ENCODE peak calls at places on chromosomes 7 and 10, in four cellular contexts. S is HFFc6, U is brain microvascular endothelial cell, X is foreskin fibroblast. O is an unnamed sample.

GRCh38 chr7:802500-803242 is 29.6 kb upstream of the SUN1 start:
- DNase-seq in S (no peak), U (no peak), X (no peak), O (no peak)

GRCh38 chr7:25549315-25549933 is 321.1 kb upstream of the NPVF start:
- DNase-seq in S (no peak), U (no peak), X (no peak), O (no peak)

GRCh38 chr7:33054261-33054964 is 8.2 kb downstream of the NT5C3A start:
- DNase-seq in S (peak; percentile 46), U (no peak), X (no peak), O (peak; percentile 61)

GRCh38 chr7:134804351-134804750 is 24.9 kb downstream of the CALD1 start:
- DNase-seq in S (no peak), U (peak; percentile 28), X (peak; percentile 71), O (no peak)

GRCh38 chr7:26489404-26489803 is 197.7 kb downstream of the SNX10 start:
- DNase-seq in S (no peak), U (no peak), X (no peak), O (no peak)

GRCh38 chr7:12861070-12861469 is 173.6 kb downstream of the ARL4A start:
- DNase-seq in S (no peak), U (no peak), X (no peak), O (no peak)

GRCh38 chr10:70578371-70578947 is 24.1 kb downstream of the PRF1 start:
- DNase-seq in S (no peak), U (peak; percentile 86), X (no peak), O (peak; percentile 97)

GRCh38 chr10:35607475-35608316 is 2.6 kb downstream of the GJD4 start:
- DNase-seq in S (no peak), U (no peak), X (peak; percentile 30), O (no peak)

GRCh38 chr7:98831641-98832221 is 38.1 kb downstream of the TMEM130 start:
- DNase-seq in S (peak; percentile 9), U (peak; percentile 43), X (peak; percentile 67), O (no peak)
- TF ChIP-seq CTCF in S (peak; percentile 91), U (peak; percentile 76), X (peak; percentile 58), O (peak; percentile 37)

GRCh38 chr10:12633776-12634390 is 284.5 kb downstream of the CAMK1D start:
- DNase-seq in S (no peak), U (no peak), X (no peak), O (no peak)
- TF ChIP-seq CTCF in S (no peak), U (no peak), X (no peak), O (no peak)

DNA sequence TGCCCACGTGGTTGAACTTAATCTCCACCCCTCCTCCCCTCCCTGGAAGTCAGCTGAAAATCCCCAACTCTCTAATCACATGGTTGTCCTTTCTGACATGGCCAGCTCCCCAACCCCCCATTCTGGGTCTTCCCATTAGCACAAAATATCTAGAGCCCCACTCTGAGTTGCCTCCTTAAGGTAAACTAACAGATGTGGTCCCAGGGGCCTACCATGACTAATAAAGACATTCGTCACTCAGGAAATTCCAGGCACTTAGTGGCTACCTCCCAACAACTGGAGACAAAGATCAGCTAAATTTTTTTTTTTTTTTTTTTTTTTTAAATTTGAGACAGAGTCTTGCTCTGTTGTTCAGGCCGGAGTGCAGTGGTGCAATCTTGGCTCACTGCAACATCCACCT is 21.1 kb downstream of the CCDC126 start:
- DNase-seq in S (no peak), U (no peak), X (no peak), O (peak; percentile 33)
- TF ChIP-seq CTCF in S (no peak), U (no peak), X (no peak), O (no peak)

GRCh38 chr10:43754569-43755260 is 106.0 kb upstream of the ZNF32 start:
- DNase-seq in S (no peak), U (no peak), X (no peak), O (no peak)

GRCh38 chr10:43752682-43753081 is 104.0 kb upstream of the ZNF32 start:
- DNase-seq in S (no peak), U (no peak), X (no peak), O (no peak)

GRCh38 chr10:43751646-43752045 is 103.0 kb upstream of the ZNF32 start:
- DNase-seq in S (no peak), U (no peak), X (no peak), O (no peak)

GRCh38 chr10:43756343-43756742 is 107.7 kb upstream of the ZNF32 start:
- DNase-seq in S (no peak), U (no peak), X (no peak), O (no peak)

DNA sequence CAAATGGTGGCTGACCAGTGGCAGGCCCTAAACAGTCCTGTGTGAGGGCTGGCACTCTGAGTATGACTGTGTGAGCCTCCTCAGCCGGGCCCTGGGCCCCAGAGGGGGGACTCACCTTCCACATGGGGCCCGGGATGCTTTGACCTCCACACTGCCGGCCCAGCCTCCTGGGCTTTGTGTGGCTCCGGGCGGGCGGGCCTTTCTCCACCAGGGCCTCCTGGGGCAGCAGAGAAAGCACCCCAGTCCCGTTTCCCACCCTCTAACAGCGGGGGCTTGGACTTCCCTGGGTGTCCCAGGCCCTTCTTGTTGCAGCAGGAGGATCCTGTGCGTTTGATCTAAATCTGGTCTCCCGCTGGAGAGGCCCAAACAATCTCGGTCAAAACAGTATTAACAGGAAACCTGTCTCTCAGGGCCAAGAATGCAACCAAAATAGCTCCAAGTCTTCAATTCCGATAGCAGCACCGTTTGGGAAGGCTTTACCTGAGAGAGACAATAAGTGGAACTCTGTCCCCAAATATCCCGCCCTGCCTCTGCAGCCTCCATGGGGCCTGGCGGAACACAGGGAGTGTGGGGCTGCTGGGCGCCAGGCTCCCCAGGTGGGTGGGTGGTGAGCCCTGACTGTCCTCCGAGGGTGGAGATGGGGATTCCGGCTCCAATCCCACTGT is 104.8 kb upstream of the ZNF32 start:
- DNase-seq in S (no peak), U (no peak), X (no peak), O (no peak)
- TF ChIP-seq CTCF in S (no peak), U (no peak), X (no peak), O (no peak)

GRCh38 chr10:127299956-127300689 is 103.7 kb upstream of the INSYN2A start:
- DNase-seq in S (no peak), U (no peak), X (no peak), O (no peak)
- TF ChIP-seq CTCF in S (no peak), U (no peak), X (no peak), O (no peak)

GRCh38 chr10:21989453-21990154 is 13.9 kb downstream of the DNAJC1 start:
- DNase-seq in S (peak; percentile 70), U (peak; percentile 48), X (peak; percentile 70), O (peak; percentile 53)
- TF ChIP-seq CTCF in S (peak; percentile 71), U (peak; percentile 66), X (peak; percentile 42), O (peak; percentile 65)

DNA sequence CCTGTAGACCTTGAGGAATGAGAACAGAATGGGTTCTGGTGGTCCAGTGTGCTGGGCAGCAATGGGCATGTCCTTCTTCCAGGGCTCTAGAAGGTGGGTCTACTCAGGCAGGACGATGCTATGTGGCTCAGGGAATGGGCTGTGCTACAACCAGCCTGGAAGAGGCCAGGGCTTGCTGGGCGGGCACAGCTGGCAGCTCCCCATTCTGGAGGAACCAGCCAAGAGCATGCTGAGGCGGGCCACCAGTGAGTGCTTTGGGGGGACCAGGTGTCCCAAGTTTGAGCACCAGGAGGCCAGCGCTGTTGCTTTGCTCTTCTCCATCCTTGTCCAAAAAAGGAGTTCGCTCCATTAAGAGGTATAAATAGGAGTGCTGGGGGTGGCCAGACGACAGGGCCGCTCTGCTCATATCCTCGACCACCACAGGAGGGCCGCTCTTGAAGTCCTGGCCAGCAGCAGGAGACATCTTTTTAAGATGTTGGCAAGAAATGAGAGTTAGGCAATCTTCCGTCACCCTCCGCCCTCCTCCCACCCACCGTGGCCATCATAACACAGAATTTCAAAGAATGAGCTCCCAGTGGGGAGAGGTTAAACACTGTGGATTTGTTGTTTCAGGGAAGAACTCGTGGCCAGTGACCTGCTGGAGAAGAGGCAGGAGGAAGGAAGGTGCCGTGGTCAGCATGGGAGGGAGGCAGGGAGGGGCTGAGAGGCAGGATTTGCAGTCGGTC is 141.3 kb downstream of the GRK5 start:
- DNase-seq in S (no peak), U (peak; percentile 17), X (peak; percentile 53), O (no peak)
- TF ChIP-seq CTCF in S (no peak), U (peak; percentile 47), X (no peak), O (no peak)

DNA sequence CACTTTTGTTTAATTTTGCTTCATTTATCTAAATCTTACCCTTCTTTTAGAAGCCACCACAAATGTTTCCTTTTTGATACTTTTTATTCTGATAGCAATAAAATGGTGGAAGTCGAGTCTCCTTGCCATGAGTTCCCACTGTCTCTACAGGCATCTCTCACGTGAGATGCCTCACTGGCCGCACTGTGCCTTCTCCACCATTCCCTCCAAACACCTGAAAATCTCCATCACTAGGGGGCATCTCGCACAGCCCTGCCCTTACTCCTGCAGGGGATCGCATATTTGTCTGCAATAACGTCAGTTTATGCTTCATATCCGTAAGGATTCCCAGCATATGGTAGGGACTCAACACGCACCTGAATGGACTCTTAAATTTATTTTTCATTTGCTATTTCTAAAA is 56.3 kb upstream of the NCAPG2 start:
- DNase-seq in S (no peak), U (no peak), X (no peak), O (no peak)
- TF ChIP-seq CTCF in S (peak; percentile 44), U (peak; percentile 45), X (peak; percentile 9), O (peak; percentile 10)

O was measured in bronchial epithelial cell.